ENCODE peak calls at places on chromosomes 4 and X, in ten cellular contexts. Y is aorta; X is ascending aorta; Q is effector memory CD4-positive, alpha-beta T cell; V is uterus; S is CD4-positive, CD25-positive, alpha-beta regulatory T cell; L is cardiac muscle cell; W is ovary; C is PC-3; O is Karpas-422. H is an unnamed sample.

GRCh38 chrX:40912576-40912975 is 172.7 kb upstream of the USP9X start:
- DNase-seq in Y (no peak), X (no peak), Q (no peak), V (no peak), S (no peak), L (no peak), W (no peak), C (peak; percentile 82), O (no peak), H (no peak)

GRCh38 chr4:109955146-109955545 is 42.5 kb downstream of the EGF start:
- DNase-seq in Y (no peak), X (no peak), Q (no peak), V (no peak), S (no peak), L (no peak), W (no peak), C (no peak), O (no peak), H (no peak)

GRCh38 chr4:113878718-113879117 is 100.7 kb downstream of the ARSJ start:
- DNase-seq in Y (no peak), X (no peak), Q (no peak), V (no peak), S (no peak), L (peak; percentile 55), W (no peak), C (peak; percentile 15), O (peak; percentile 46), H (no peak)

GRCh38 chr4:72909461-72909860 is 160.1 kb downstream of the COX18 start:
- DNase-seq in Y (no peak), X (no peak), Q (no peak), V (no peak), S (peak; percentile 4), L (peak; percentile 45), W (no peak), C (peak; percentile 60), O (peak; percentile 63), H (no peak)

GRCh38 chrX:150291014-150291413 is 72.1 kb upstream of the MAMLD1 start:
- DNase-seq in Y (no peak), X (peak; percentile 35), Q (no peak), V (no peak), S (no peak), L (no peak), W (no peak), C (peak; percentile 69), O (no peak), H (no peak)

GRCh38 chrX:2449135-2449886 is 51.5 kb downstream of the DHRSX start:
- DNase-seq in Y (no peak), X (no peak), Q (no peak), V (no peak), S (no peak), L (no peak), W (no peak), C (no peak), O (no peak), H (no peak)

GRCh38 chr4:188175288-188175687 is 36.0 kb downstream of the TRIML1 start:
- DNase-seq in Y (no peak), X (no peak), Q (no peak), V (no peak), S (no peak), L (no peak), W (no peak), C (peak; percentile 25), O (no peak), H (no peak)

GRCh38 chrX:140229187-140229586 is 263.9 kb upstream of the CXorf66 start:
- DNase-seq in Y (no peak), X (no peak), Q (no peak), V (no peak), S (no peak), L (no peak), W (no peak), C (no peak), O (no peak), H (no peak)

GRCh38 chr4:3416270-3416669 is 25.5 kb upstream of the HGFAC start:
- DNase-seq in Y (peak; percentile 4), X (no peak), Q (no peak), V (no peak), S (no peak), L (no peak), W (no peak), C (no peak), O (no peak), H (no peak)

GRCh38 chr4:4271912-4272311 is 18.0 kb downstream of the LYAR start:
- DNase-seq in Y (no peak), X (no peak), Q (no peak), V (no peak), S (no peak), L (no peak), W (no peak), C (no peak), O (no peak), H (no peak)

DNA sequence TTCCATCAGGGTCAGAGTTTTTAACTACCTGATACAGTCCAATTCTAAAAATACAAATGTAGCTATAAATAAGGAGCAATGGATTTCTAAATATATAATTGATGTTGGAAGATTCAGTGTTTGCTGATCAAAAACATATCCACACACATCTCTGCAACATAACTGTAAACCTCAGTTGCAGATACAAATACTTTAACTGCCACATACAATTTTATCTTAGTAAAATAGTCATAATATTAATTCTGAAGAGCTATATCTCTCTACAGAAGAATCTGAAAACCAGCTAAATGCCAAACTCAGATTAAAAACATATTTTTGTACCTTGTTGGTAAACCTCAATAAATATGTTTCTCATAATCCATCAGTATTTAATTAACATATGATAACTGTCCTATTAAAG is 674.3 kb upstream of the INTU start:
- DNase-seq in Y (no peak), X (no peak), Q (no peak), V (no peak), S (no peak), L (no peak), W (no peak), C (no peak), O (no peak), H (no peak)
- H3K27ac ChIP-seq in Y (no peak overlapping the region), X (no peak overlapping the region), Q (no peak overlapping the region), V (no peak overlapping the region), S (no peak overlapping the region), L (no peak overlapping the region), W (no peak overlapping the region), C (no peak overlapping the region), O (no peak overlapping the region), H (no peak overlapping the region)

GRCh38 chr4:573122-573892 is 2.8 kb downstream of the TMEM271 start:
- DNase-seq in Y (no peak), X (no peak), Q (no peak), V (no peak), S (no peak), L (no peak), W (no peak), C (no peak), O (no peak), H (no peak)

GRCh38 chr4:575281-576141 is 584 bp downstream of the TMEM271 start:
- DNase-seq in Y (no peak), X (no peak), Q (no peak), V (no peak), S (no peak), L (peak; percentile 92), W (no peak), C (no peak), O (no peak), H (no peak)

GRCh38 chr4:572594-572993 is 3.5 kb downstream of the TMEM271 start:
- DNase-seq in Y (no peak), X (no peak), Q (no peak), V (no peak), S (no peak), L (no peak), W (no peak), C (no peak), O (no peak), H (no peak)

GRCh38 chr4:576245-576821 is at the start of gene TMEM271:
- DNase-seq in Y (no peak), X (no peak), Q (no peak), V (no peak), S (no peak), L (no peak), W (no peak), C (no peak), O (no peak), H (no peak)

GRCh38 chr4:574346-575161 is 1.5 kb downstream of the TMEM271 start:
- DNase-seq in Y (no peak), X (no peak), Q (no peak), V (no peak), S (no peak), L (no peak), W (no peak), C (no peak), O (no peak), H (no peak)
- H3K4me3 ChIP-seq in Y (no peak overlapping the region), X (no peak overlapping the region), Q (no peak overlapping the region), V (no peak overlapping the region), S (no peak overlapping the region), L (no peak overlapping the region), W (no peak overlapping the region), C (no peak overlapping the region), O (no peak overlapping the region), H (no peak overlapping the region)

GRCh38 chrX:118755633-118756032 is 28.2 kb downstream of the IL13RA1 start:
- DNase-seq in Y (no peak), X (no peak), Q (no peak), V (no peak), S (no peak), L (no peak), W (no peak), C (no peak), O (no peak), H (no peak)

GRCh38 chrX:118761950-118762725 is 34.7 kb downstream of the IL13RA1 start:
- DNase-seq in Y (no peak), X (no peak), Q (no peak), V (no peak), S (no peak), L (no peak), W (no peak), C (peak; percentile 7), O (no peak), H (no peak)

GRCh38 chrX:118760025-118760424 is 32.6 kb downstream of the IL13RA1 start:
- DNase-seq in Y (no peak), X (no peak), Q (no peak), V (no peak), S (no peak), L (no peak), W (no peak), C (no peak), O (no peak), H (no peak)

GRCh38 chrX:118756111-118756510 is 28.7 kb downstream of the IL13RA1 start:
- DNase-seq in Y (no peak), X (no peak), Q (no peak), V (no peak), S (no peak), L (no peak), W (no peak), C (no peak), O (no peak), H (no peak)

DNA sequence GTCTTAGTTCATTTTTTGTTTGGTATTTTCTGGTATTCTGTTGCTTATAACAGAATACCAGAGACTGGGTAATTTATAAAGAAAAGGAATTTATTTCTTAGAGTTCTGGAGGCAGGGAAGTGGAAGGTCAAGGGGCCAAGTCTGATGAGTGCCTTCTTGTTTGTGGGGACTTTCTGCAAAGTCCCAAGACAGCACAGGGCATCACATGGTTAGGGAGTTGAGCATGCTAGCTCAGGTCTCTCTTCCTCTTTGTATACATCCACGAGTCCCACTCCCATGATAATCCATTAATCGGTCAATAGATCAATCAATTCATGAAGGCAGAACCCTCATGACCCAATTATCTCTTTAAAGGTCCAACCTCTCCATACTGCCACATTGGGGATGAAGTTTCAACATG is 31.1 kb downstream of the IL13RA1 start:
- DNase-seq in Y (no peak), X (no peak), Q (no peak), V (no peak), S (no peak), L (no peak), W (no peak), C (no peak), O (no peak), H (no peak)
- H3K4me1 ChIP-seq in Y (no peaks in the 10 kb centered on the region), X (peaks cover 5% of the 10 kb centered on the region), Q (no peaks in the 10 kb centered on the region), V (no peaks in the 10 kb centered on the region), S (no peaks in the 10 kb centered on the region), L (no peaks in the 10 kb centered on the region), W (no peaks in the 10 kb centered on the region), C (no peaks in the 10 kb centered on the region), O (no peaks in the 10 kb centered on the region), H (no peaks in the 10 kb centered on the region)

GRCh38 chr4:83153312-83153915 is 38.9 kb upstream of the PLAC8 start:
- DNase-seq in Y (no peak), X (no peak), Q (no peak), V (no peak), S (no peak), L (no peak), W (no peak), C (no peak), O (no peak), H (no peak)
- H3K27ac ChIP-seq in Y (no peak overlapping the region), X (no peak overlapping the region), Q (no peak overlapping the region), V (no peak overlapping the region), S (no peak overlapping the region), L (no peak overlapping the region), W (no peak overlapping the region), C (no peak overlapping the region), O (no peak overlapping the region), H (no peak overlapping the region)

H was measured in CD8-positive, alpha-beta memory T cell.